ENCODE peak calls at places on chromosomes 3 and 15, in four cellular contexts. T, I, B and M are unnamed samples.

GRCh38 chr15:40937762-40938529 is 8.8 kb downstream of the DLL4 start:
- DNase-seq in I (no peak), B (no peak), T (no peak), M (no peak)

GRCh38 chr15:78060232-78060631 is 17.3 kb downstream of the TBC1D2B start:
- DNase-seq in I (no peak), T (no peak), B (no peak), M (no peak)

GRCh38 chr3:33152363-33153360 is 38.8 kb downstream of the CRTAP start:
- DNase-seq in I (no peak), T (no peak), B (no peak), M (no peak)

GRCh38 chr15:50676799-50677483 is 9.7 kb downstream of the TRPM7 start:
- DNase-seq in T (no peak), B (no peak), I (no peak), M (no peak)

GRCh38 chr15:34799149-34799824 is 3.9 kb upstream of the ACTC1 start:
- DNase-seq in B (peak; percentile 6), I (no peak), T (peak; percentile 68), M (no peak)

GRCh38 chr3:143119009-143119914 is at the start of gene CHST2:
- DNase-seq in T (peak; percentile 91), I (peak; percentile 28), B (peak; percentile 40), M (peak; percentile 87)

GRCh38 chr15:74343127-74343796 is 24.2 kb downstream of the CYP11A1 start:
- DNase-seq in I (no peak), B (no peak), T (no peak), M (no peak)

GRCh38 chr15:61099030-61099800 is 129.9 kb downstream of the RORA start:
- DNase-seq in T (no peak), B (no peak), I (no peak), M (no peak)

GRCh38 chr3:154971771-154972326 is 108.3 kb upstream of the MME start:
- DNase-seq in B (no peak), I (no peak), T (no peak), M (no peak)

GRCh38 chr15:35505152-35505551 is 40.8 kb downstream of the DPH6 start:
- DNase-seq in I (no peak), T (no peak), B (no peak), M (no peak)